ENCODE peak calls at places on chromosomes 13 and 19, in nine cellular contexts. L is ascending aorta, F is lower leg skin, U is A549, H is retinal pigment epithelial cell, Y is HAP-1, C is upper lobe of right lung, I is aorta, A is skeletal muscle cell. T is an unnamed sample.
A peak's percentile ranks its signal among the peaks of the same experiment; 100 is the strongest.

GRCh38 chr13:105998233-105998550 is 537.3 kb downstream of the EFNB2 start:
- DNase-seq in Y (no peak), U (no peak), I (no peak), H (no peak), A (no peak), C (no peak), F (no peak), L (no peak), T (no peak)

GRCh38 chr19:17487240-17488121 is 17.2 kb downstream of the SLC27A1 start:
- DNase-seq in U (no peak), C (no peak), H (no peak), Y (no peak), L (no peak), A (no peak), I (no peak), F (no peak), T (no peak)

GRCh38 chr19:2615782-2616181 is 86.7 kb downstream of the GNG7 start:
- DNase-seq in A (no peak), U (no peak), C (no peak), Y (no peak), L (no peak), I (peak; percentile 51), H (no peak), F (no peak), T (no peak)

GRCh38 chr19:33022472-33023116 is 42.1 kb downstream of the RHPN2 start:
- DNase-seq in A (no peak), U (no peak), F (no peak), L (no peak), H (no peak), Y (no peak), C (no peak), I (no peak), T (no peak)

GRCh38 chr19:4338441-4339350 is at the start of gene STAP2:
- DNase-seq in U (no peak), F (no peak), L (no peak), Y (no peak), H (no peak), C (peak; percentile 82), A (no peak), I (no peak), T (no peak)

GRCh38 chr19:7506385-7507328 is 9.2 kb upstream of the ZNF358 start:
- DNase-seq in U (peak; percentile 62), H (peak; percentile 35), Y (peak; percentile 96), L (peak; percentile 61), I (peak; percentile 91), C (peak; percentile 95), F (peak; percentile 90), A (peak; percentile 24), T (peak; percentile 81)

GRCh38 chr13:32734511-32734910 is 148.3 kb downstream of the PDS5B start:
- DNase-seq in L (no peak), H (no peak), A (peak; percentile 78), U (no peak), F (no peak), I (no peak), Y (no peak), C (no peak), T (peak; percentile 52)

GRCh38 chr19:8065489-8066261 is 13.1 kb downstream of the CCL25 start:
- DNase-seq in A (no peak), H (no peak), F (no peak), Y (no peak), L (no peak), I (no peak), C (no peak), U (no peak), T (no peak)

GRCh38 chr19:18946918-18947317 is 5.9 kb upstream of the HOMER3 start:
- DNase-seq in H (no peak), C (no peak), Y (no peak), U (no peak), L (no peak), A (no peak), I (no peak), F (no peak), T (no peak)

GRCh38 chr13:89695343-89696257 is 1651.9 kb upstream of the MIR17HG start:
- DNase-seq in Y (no peak), C (no peak), A (no peak), U (peak; percentile 0), H (peak; percentile 19), L (no peak), F (no peak), I (no peak), T (peak; percentile 8)

GRCh38 chr19:39499932-39500331 is 1.2 kb downstream of the DLL3 start:
- DNase-seq in U (no peak), L (no peak), C (no peak), H (no peak), F (no peak), A (no peak), I (no peak), Y (no peak), T (no peak)

GRCh38 chr19:39499082-39499642 is 415 bp downstream of the DLL3 start:
- DNase-seq in H (no peak), U (no peak), L (no peak), F (no peak), A (no peak), C (no peak), Y (no peak), I (no peak), T (no peak)

GRCh38 chr19:39500543-39500942 is 1.8 kb downstream of the DLL3 start:
- DNase-seq in I (no peak), Y (no peak), U (no peak), F (no peak), A (no peak), C (no peak), H (no peak), L (no peak), T (no peak)

GRCh38 chr19:39497850-39498261 is 891 bp upstream of the DLL3 start:
- DNase-seq in I (no peak), H (no peak), L (no peak), A (no peak), Y (peak; percentile 59), F (no peak), C (no peak), U (no peak), T (no peak)

GRCh38 chr19:39498262-39499081 is at the start of gene DLL3:
- DNase-seq in U (no peak), L (no peak), Y (no peak), A (no peak), F (no peak), I (no peak), C (no peak), H (no peak), T (no peak)
- H3K4me3 ChIP-seq in U (peak within 1 kb of the TSS; percentile 32), L (peak within 1 kb of the TSS; percentile 3), Y (peak within 1 kb of the TSS; percentile 6), A (peak within 1 kb of the TSS; percentile 23), F (no peak within 1 kb of the TSS), I (no peak within 1 kb of the TSS), C (no peak within 1 kb of the TSS), H (peak within 1 kb of the TSS; percentile 20), T (peak within 1 kb of the TSS; percentile 5)

DNA sequence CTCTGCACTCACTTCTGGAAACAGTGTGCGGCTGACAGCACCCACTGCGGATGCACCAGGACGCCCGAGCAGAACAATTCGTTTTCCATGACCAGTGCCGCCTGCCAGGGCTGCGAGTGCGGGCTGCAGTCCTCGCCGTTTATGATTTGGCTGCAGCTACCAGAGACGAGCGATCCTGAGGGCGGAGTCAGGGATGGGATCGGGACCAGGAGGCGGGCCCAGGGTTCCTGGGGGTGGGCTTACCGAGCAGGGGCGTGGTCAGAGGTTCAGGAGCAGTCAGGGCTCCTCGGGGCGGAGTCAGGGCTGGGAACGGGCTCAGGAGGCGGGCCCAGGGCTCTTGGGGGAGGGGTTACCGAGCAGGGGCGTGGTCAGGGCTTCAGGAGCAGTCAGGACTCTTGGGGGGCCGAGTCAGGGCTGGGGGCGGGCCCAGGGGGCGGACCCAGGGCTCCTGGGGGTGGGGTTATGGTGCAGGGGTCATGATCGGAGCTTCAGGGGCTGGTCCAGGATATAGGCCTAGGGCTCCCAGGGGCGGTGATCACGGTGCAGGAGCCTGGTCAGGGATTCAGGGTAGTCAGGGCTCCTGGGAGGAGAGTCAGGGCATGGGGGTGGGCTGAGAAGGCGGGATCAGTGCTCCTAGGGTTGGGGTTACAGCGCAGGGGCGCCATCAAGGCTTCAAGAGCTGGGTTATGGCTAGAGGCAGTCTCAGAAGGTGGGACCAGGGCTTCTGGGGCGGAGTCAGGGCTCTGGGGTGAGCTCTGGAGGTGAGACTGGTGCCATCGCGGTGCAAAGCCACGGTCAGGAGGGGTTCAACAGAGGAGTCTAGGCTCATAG is 1.7 kb downstream of the KLK4 start:
- DNase-seq in H (no peak), U (peak; percentile 86), C (no peak), Y (peak; percentile 46), F (no peak), L (no peak), A (no peak), I (no peak), T (no peak)
- H3K4me3 ChIP-seq in H (no peak overlapping the region), U (peak overlapping the region; percentile 41), C (no peak overlapping the region), Y (peak overlapping the region; percentile 14), F (no peak overlapping the region), L (no peak overlapping the region), A (no peak overlapping the region), I (no peak overlapping the region), T (no peak overlapping the region)

DNA sequence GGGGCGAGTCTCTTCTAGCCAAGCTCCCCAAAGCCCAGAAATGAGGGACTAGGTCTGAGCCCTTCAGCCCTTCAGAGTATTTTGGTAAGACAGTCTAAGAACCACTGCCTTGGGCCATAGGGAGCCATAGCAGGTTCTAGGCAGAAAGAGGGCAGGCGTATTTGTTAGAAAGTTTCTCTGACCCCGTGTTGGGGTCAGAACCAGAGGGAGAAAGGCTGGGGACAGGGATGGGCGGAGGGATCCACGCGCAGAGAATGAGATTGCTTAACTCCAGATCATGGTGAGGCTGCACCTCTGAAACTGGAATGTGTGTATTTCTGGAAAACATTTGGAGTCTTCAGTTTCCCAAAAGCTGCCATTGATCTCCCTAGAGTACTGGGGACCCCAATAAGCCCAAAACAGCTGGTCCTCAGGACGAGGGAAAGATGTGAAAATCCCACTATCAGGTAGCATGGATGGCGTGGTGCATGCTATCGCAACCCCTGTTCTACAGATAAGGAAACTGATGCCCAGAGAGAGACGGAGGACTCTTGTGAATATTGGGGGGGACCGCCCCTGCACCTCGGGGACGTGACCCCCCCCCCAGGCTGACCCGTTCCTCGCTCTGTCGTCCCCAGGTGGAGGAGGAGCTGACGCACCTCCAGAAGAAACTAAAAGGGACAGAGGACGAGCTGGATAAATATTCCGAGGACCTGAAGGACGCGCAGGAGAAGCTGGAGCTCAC is 703 bp upstream of the TPM4 start:
- DNase-seq in I (peak; percentile 70), U (no peak), C (peak; percentile 43), H (no peak), F (no peak), Y (no peak), A (no peak), L (no peak), T (no peak)
- H3K4me3 ChIP-seq in I (peak overlapping the region; percentile 27), U (peak overlapping the region; percentile 99), C (peak overlapping the region; percentile 93), H (peak overlapping the region; percentile 94), F (peak overlapping the region; percentile 98), Y (peak overlapping the region; percentile 63), A (peak overlapping the region; percentile 77), L (peak overlapping the region; percentile 94), T (peak overlapping the region; percentile 72)

DNA sequence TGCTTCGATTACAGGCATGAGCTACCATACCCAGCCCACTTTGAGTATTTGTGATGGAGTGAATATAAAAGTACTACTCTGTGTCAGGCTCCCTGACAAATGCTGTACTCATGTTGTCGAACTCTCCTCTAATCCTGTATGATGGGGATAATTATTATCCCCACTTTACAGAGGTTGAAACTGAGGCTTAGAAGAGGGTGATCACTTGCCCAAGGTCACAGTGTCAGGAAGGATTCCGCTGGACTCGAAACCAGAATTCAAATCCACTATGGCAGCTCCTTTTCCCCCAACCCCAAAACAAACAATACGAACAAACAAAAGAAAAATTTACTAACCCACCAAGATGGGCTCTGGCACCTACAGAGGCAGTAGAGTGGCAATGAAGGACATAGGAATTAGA is 1.7 kb upstream of the PPP5C start:
- DNase-seq in Y (no peak), H (no peak), C (no peak), L (no peak), U (no peak), I (peak; percentile 1), A (no peak), F (no peak), T (no peak)
- H3K4me3 ChIP-seq in Y (no peak overlapping the region), H (no peak overlapping the region), C (no peak overlapping the region), L (no peak overlapping the region), U (no peak overlapping the region), I (no peak overlapping the region), A (no peak overlapping the region), F (no peak overlapping the region), T (no peak overlapping the region)

GRCh38 chr13:111661052-111661451 is 340.6 kb downstream of the TEX29 start:
- DNase-seq in I (no peak), U (no peak), Y (no peak), H (no peak), L (no peak), F (peak; percentile 57), C (no peak), A (no peak), T (no peak)
- H3K4me3 ChIP-seq in I (no peak overlapping the region), U (no peak overlapping the region), Y (no peak overlapping the region), H (no peak overlapping the region), L (no peak overlapping the region), F (no peak overlapping the region), C (no peak overlapping the region), A (no peak overlapping the region), T (no peak overlapping the region)